ENCODE peak calls at places on chromosomes 13 and 19, in six cellular contexts. One of them, this sample, is unnamed.

GRCh38 chr13:106291006-106291405 is 244.5 kb downstream of the EFNB2 start:
- DNase-seq in PC-9: peak; percentile 62
- DNase-seq in fibroblast of lung: peak; percentile 34
- DNase-seq in IMR-90: peak; percentile 76
- DNase-seq in thoracic aorta: no peak
- DNase-seq in transverse colon: no peak
- DNase-seq in this sample: no peak

GRCh38 chr19:34590228-34590627 is 86.7 kb downstream of the SCGB2B2 start:
- DNase-seq in PC-9: no peak
- DNase-seq in fibroblast of lung: no peak
- DNase-seq in IMR-90: no peak
- DNase-seq in thoracic aorta: no peak
- DNase-seq in transverse colon: no peak
- DNase-seq in this sample: no peak

GRCh38 chr13:73090116-73090811 is 31.5 kb downstream of the KLF5 start:
- DNase-seq in PC-9: peak; percentile 69
- DNase-seq in fibroblast of lung: peak; percentile 65
- DNase-seq in IMR-90: peak; percentile 91
- DNase-seq in thoracic aorta: no peak
- DNase-seq in transverse colon: peak; percentile 72
- DNase-seq in this sample: no peak

GRCh38 chr13:30681489-30682242 is 53.7 kb upstream of the ALOX5AP start:
- DNase-seq in PC-9: no peak
- DNase-seq in fibroblast of lung: peak; percentile 83
- DNase-seq in IMR-90: peak; percentile 80
- DNase-seq in thoracic aorta: no peak
- DNase-seq in transverse colon: no peak
- DNase-seq in this sample: no peak

GRCh38 chr19:40829205-40829604 is 21.0 kb downstream of the CYP2A6 start:
- DNase-seq in PC-9: no peak
- DNase-seq in fibroblast of lung: no peak
- DNase-seq in IMR-90: no peak
- DNase-seq in thoracic aorta: no peak
- DNase-seq in transverse colon: no peak
- DNase-seq in this sample: no peak

GRCh38 chr13:43786472-43786765 is 353 bp downstream of the ENOX1 start:
- DNase-seq in PC-9: peak; percentile 4
- DNase-seq in fibroblast of lung: no peak
- DNase-seq in IMR-90: no peak
- DNase-seq in thoracic aorta: no peak
- DNase-seq in transverse colon: no peak
- DNase-seq in this sample: no peak

GRCh38 chr13:21234537-21234936 is 58.1 kb downstream of the MRPL57 start:
- DNase-seq in PC-9: no peak
- DNase-seq in fibroblast of lung: no peak
- DNase-seq in IMR-90: no peak
- DNase-seq in thoracic aorta: no peak
- DNase-seq in transverse colon: no peak
- DNase-seq in this sample: peak; percentile 17

GRCh38 chr19:13008926-13009787 is 13.9 kb downstream of the NFIX start:
- DNase-seq in PC-9: no peak
- DNase-seq in fibroblast of lung: no peak
- DNase-seq in IMR-90: no peak
- DNase-seq in thoracic aorta: no peak
- DNase-seq in transverse colon: no peak
- DNase-seq in this sample: no peak

GRCh38 chr19:13717194-13717643 is 47.1 kb upstream of the MRI1 start:
- DNase-seq in PC-9: no peak
- DNase-seq in fibroblast of lung: no peak
- DNase-seq in IMR-90: peak; percentile 63
- DNase-seq in thoracic aorta: no peak
- DNase-seq in transverse colon: no peak
- DNase-seq in this sample: no peak

GRCh38 chr13:27022571-27023311 is 148.9 kb downstream of the USP12 start:
- DNase-seq in PC-9: peak; percentile 34
- DNase-seq in fibroblast of lung: peak; percentile 94
- DNase-seq in IMR-90: peak; percentile 89
- DNase-seq in thoracic aorta: no peak
- DNase-seq in transverse colon: no peak
- DNase-seq in this sample: no peak

GRCh38 chr19:10352764-10353671 is 13.6 kb upstream of the ICAM3 start:
- DNase-seq in PC-9: no peak
- DNase-seq in fibroblast of lung: peak; percentile 49
- DNase-seq in IMR-90: no peak
- DNase-seq in thoracic aorta: no peak
- DNase-seq in transverse colon: no peak
- DNase-seq in this sample: peak; percentile 87

GRCh38 chr19:42293539-42293938 is 8.4 kb upstream of the PRR19 start:
- DNase-seq in PC-9: no peak
- DNase-seq in fibroblast of lung: no peak
- DNase-seq in IMR-90: no peak
- DNase-seq in thoracic aorta: no peak
- DNase-seq in transverse colon: no peak
- DNase-seq in this sample: no peak

GRCh38 chr19:9913237-9914000 is 22.9 kb downstream of the OLFM2 start:
- DNase-seq in PC-9: peak; percentile 22
- DNase-seq in fibroblast of lung: no peak
- DNase-seq in IMR-90: no peak
- DNase-seq in thoracic aorta: no peak
- DNase-seq in transverse colon: peak; percentile 15
- DNase-seq in this sample: no peak

GRCh38 chr13:110415669-110416068 is 108.6 kb downstream of the COL4A2 start:
- DNase-seq in PC-9: peak; percentile 11
- DNase-seq in fibroblast of lung: no peak
- DNase-seq in IMR-90: peak; percentile 24
- DNase-seq in thoracic aorta: no peak
- DNase-seq in transverse colon: no peak
- DNase-seq in this sample: no peak
- H3K4me1 ChIP-seq in PC-9: peaks cover 19% of the 10 kb centered on the region
- H3K4me1 ChIP-seq in fibroblast of lung: peaks cover 38% of the 10 kb centered on the region
- H3K4me1 ChIP-seq in IMR-90: peaks cover 23% of the 10 kb centered on the region
- H3K4me1 ChIP-seq in thoracic aorta: peaks cover 96% of the 10 kb centered on the region
- H3K4me1 ChIP-seq in transverse colon: peaks cover 5% of the 10 kb centered on the region
- H3K4me1 ChIP-seq in this sample: peaks cover 99% of the 10 kb centered on the region

GRCh38 chr19:51976852-51977251 is 9.8 kb downstream of the ZNF350 start:
- DNase-seq in PC-9: no peak
- DNase-seq in fibroblast of lung: no peak
- DNase-seq in IMR-90: no peak
- DNase-seq in thoracic aorta: no peak
- DNase-seq in transverse colon: no peak
- DNase-seq in this sample: no peak

GRCh38 chr19:51977346-51977745 is 9.3 kb downstream of the ZNF350 start:
- DNase-seq in PC-9: no peak
- DNase-seq in fibroblast of lung: no peak
- DNase-seq in IMR-90: no peak
- DNase-seq in thoracic aorta: no peak
- DNase-seq in transverse colon: no peak
- DNase-seq in this sample: no peak

GRCh38 chr19:51983361-51983760 is 3.3 kb downstream of the ZNF350 start:
- DNase-seq in PC-9: no peak
- DNase-seq in fibroblast of lung: no peak
- DNase-seq in IMR-90: no peak
- DNase-seq in thoracic aorta: no peak
- DNase-seq in transverse colon: no peak
- DNase-seq in this sample: no peak

GRCh38 chr19:51980116-51980736 is 6.4 kb downstream of the ZNF350 start:
- DNase-seq in PC-9: no peak
- DNase-seq in fibroblast of lung: no peak
- DNase-seq in IMR-90: no peak
- DNase-seq in thoracic aorta: no peak
- DNase-seq in transverse colon: no peak
- DNase-seq in this sample: no peak

DNA sequence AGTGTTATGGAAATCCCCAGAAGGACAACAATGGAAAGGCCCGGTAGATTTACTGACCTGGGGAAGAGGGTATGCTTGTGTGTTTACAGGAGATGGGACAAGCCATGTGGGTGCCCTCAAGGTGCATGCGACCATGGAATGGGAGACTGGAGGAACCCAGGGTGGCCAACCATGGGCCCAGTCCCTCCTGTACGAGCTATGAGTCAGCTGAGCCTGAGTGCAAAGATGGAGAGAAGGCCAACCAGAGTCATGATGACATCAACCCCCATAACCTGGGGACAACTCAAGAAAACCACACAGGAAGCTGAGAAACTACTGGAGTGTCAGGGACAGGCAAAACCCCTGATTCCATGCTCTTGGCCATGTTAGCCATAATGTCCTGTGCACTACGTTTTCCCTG is 7.8 kb downstream of the ZNF350 start:
- DNase-seq in PC-9: no peak
- DNase-seq in fibroblast of lung: no peak
- DNase-seq in IMR-90: no peak
- DNase-seq in thoracic aorta: no peak
- DNase-seq in transverse colon: no peak
- DNase-seq in this sample: no peak
- H3K9me3 ChIP-seq in PC-9: peaks cover 69% of the 10 kb centered on the region
- H3K9me3 ChIP-seq in fibroblast of lung: no peaks in the 10 kb centered on the region
- H3K9me3 ChIP-seq in IMR-90: peaks cover 49% of the 10 kb centered on the region
- H3K9me3 ChIP-seq in thoracic aorta: peaks cover 89% of the 10 kb centered on the region
- H3K9me3 ChIP-seq in transverse colon: peaks cover 63% of the 10 kb centered on the region
- H3K9me3 ChIP-seq in this sample: peaks cover 7% of the 10 kb centered on the region

GRCh38 chr13:20131057-20131832 is 29.6 kb downstream of the GJA3 start:
- DNase-seq in PC-9: no peak
- DNase-seq in fibroblast of lung: no peak
- DNase-seq in IMR-90: no peak
- DNase-seq in thoracic aorta: no peak
- DNase-seq in transverse colon: no peak
- DNase-seq in this sample: no peak
- H3K4me1 ChIP-seq in PC-9: peaks cover 4% of the 10 kb centered on the region
- H3K4me1 ChIP-seq in fibroblast of lung: peaks cover 3% of the 10 kb centered on the region
- H3K4me1 ChIP-seq in IMR-90: peaks cover 4% of the 10 kb centered on the region
- H3K4me1 ChIP-seq in thoracic aorta: peaks cover 19% of the 10 kb centered on the region
- H3K4me1 ChIP-seq in transverse colon: peaks cover 11% of the 10 kb centered on the region
- H3K4me1 ChIP-seq in this sample: peaks cover 18% of the 10 kb centered on the region

DNA sequence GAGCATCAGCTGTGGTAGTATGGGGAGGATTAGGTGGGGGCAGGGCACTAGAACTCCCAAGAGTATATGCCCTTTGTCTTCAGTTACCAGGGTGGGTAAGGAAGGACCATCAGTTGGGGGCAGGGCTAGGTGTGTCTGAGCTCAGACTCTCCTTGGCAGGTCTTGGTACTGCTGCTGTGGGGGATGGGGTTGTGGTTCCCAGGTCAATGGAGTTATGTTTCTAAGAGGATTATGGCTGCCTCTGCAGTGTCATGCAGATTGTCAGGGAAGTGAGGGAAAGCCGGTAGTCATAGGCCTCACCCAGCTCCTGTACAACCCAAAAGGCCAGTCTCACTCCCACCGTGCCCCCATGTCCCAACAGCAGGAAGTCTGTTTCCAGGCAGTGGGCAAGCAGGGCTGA is 8.8 kb upstream of the ZNF578 start:
- DNase-seq in PC-9: no peak
- DNase-seq in fibroblast of lung: no peak
- DNase-seq in IMR-90: no peak
- DNase-seq in thoracic aorta: no peak
- DNase-seq in transverse colon: no peak
- DNase-seq in this sample: no peak
- H3K9me3 ChIP-seq in PC-9: peaks cover 13% of the 10 kb centered on the region
- H3K9me3 ChIP-seq in fibroblast of lung: no peaks in the 10 kb centered on the region
- H3K9me3 ChIP-seq in IMR-90: peaks cover 15% of the 10 kb centered on the region
- H3K9me3 ChIP-seq in thoracic aorta: peaks cover 19% of the 10 kb centered on the region
- H3K9me3 ChIP-seq in transverse colon: peaks cover 9% of the 10 kb centered on the region
- H3K9me3 ChIP-seq in this sample: peaks cover 51% of the 10 kb centered on the region

GRCh38 chr19:46903458-46903857 is 42.7 kb downstream of the ARHGAP35 start:
- DNase-seq in PC-9: no peak
- DNase-seq in fibroblast of lung: no peak
- DNase-seq in IMR-90: no peak
- DNase-seq in thoracic aorta: no peak
- DNase-seq in transverse colon: no peak
- DNase-seq in this sample: no peak
- H3K4me1 ChIP-seq in PC-9: peaks cover 71% of the 10 kb centered on the region
- H3K4me1 ChIP-seq in fibroblast of lung: peaks cover 22% of the 10 kb centered on the region
- H3K4me1 ChIP-seq in IMR-90: peaks cover 29% of the 10 kb centered on the region
- H3K4me1 ChIP-seq in thoracic aorta: peaks cover 53% of the 10 kb centered on the region
- H3K4me1 ChIP-seq in transverse colon: peaks cover 17% of the 10 kb centered on the region
- H3K4me1 ChIP-seq in this sample: peaks cover 32% of the 10 kb centered on the region

DNA sequence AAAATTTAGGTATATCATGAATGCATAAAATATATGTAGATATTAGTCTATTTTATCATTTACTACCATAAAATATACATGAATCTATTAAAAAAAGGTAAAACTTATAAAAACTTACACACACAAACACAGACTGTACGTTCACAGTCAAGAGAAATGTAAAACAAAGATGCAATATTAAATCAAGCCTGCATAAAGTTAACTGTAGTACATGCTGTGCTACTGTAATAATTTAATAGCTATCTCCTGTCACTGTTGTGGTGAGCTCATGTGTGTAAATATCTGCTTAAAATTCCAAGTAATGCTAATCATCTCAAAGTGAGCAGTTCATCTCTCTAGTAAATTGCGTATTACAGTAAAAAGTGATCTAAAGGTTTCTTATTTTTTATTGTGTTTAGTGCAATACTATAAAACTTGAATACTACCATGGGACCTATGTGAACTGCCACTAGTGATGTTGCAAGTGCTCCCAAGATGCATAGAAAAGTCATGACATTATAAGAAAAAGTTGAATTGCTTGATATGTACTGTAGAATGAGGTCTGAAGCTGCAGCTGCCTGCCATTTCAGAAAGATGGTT is 762 bp upstream of the ZNF233 start:
- DNase-seq in PC-9: no peak
- DNase-seq in fibroblast of lung: no peak
- DNase-seq in IMR-90: no peak
- DNase-seq in thoracic aorta: no peak
- DNase-seq in transverse colon: no peak
- DNase-seq in this sample: no peak
- H3K9me3 ChIP-seq in PC-9: peaks cover 20% of the 10 kb centered on the region
- H3K9me3 ChIP-seq in fibroblast of lung: no peaks in the 10 kb centered on the region
- H3K9me3 ChIP-seq in IMR-90: peaks cover 21% of the 10 kb centered on the region
- H3K9me3 ChIP-seq in thoracic aorta: peaks cover 66% of the 10 kb centered on the region
- H3K9me3 ChIP-seq in transverse colon: peaks cover 35% of the 10 kb centered on the region
- H3K9me3 ChIP-seq in this sample: peaks cover 88% of the 10 kb centered on the region

DNA sequence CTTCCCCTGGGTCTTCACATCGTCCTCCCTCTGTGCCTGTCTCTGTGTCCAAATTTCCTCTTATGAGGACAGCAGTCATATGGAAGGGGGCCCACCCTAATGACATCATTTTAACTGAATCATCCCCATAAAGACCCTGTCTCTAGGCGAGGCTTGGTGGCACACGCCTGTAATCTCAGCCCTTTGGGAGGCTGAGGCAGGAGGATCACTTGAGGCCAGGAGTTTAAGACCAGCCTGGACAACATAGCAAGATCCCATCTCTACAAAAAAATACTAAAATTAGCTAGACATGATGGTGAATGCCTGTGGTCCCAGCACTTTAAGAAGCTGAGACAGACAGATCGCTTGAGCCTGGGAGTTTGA is 4.8 kb downstream of the MYO9B start:
- DNase-seq in PC-9: no peak
- DNase-seq in fibroblast of lung: no peak
- DNase-seq in IMR-90: no peak
- DNase-seq in thoracic aorta: no peak
- DNase-seq in transverse colon: no peak
- DNase-seq in this sample: no peak
- H3K4me1 ChIP-seq in PC-9: peaks cover 37% of the 10 kb centered on the region
- H3K4me1 ChIP-seq in fibroblast of lung: peaks cover 26% of the 10 kb centered on the region
- H3K4me1 ChIP-seq in IMR-90: peaks cover 18% of the 10 kb centered on the region
- H3K4me1 ChIP-seq in thoracic aorta: peaks cover 82% of the 10 kb centered on the region
- H3K4me1 ChIP-seq in transverse colon: peaks cover 30% of the 10 kb centered on the region
- H3K4me1 ChIP-seq in this sample: peaks cover 24% of the 10 kb centered on the region

DNA sequence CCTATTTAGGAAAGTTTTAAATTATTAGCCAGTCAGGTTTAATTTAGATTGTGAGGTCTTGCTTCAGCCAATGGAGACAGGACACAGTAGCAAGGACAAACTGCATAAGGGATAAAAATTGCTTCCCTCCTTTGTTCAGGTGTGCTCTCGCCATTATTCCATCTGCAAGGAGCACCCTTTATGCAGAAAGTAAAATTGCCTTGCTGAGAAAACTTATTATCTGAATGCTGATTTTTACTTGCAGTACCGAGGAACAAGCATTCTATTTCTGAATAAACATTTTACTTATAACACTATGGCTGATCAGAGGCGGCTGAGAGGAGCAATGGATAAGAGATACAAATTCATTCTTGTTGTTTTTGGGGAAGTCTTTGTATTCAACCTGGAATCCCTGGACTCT is 8.0 kb downstream of the CYP4F22 start:
- DNase-seq in PC-9: no peak
- DNase-seq in fibroblast of lung: no peak
- DNase-seq in IMR-90: no peak
- DNase-seq in thoracic aorta: no peak
- DNase-seq in transverse colon: no peak
- DNase-seq in this sample: no peak
- H3K9me3 ChIP-seq in PC-9: peaks cover 13% of the 10 kb centered on the region
- H3K9me3 ChIP-seq in fibroblast of lung: no peaks in the 10 kb centered on the region
- H3K9me3 ChIP-seq in IMR-90: peaks cover 8% of the 10 kb centered on the region
- H3K9me3 ChIP-seq in thoracic aorta: peaks cover 12% of the 10 kb centered on the region
- H3K9me3 ChIP-seq in transverse colon: no peaks in the 10 kb centered on the region
- H3K9me3 ChIP-seq in this sample: peaks cover 3% of the 10 kb centered on the region